ENCODE peak calls at places on chromosomes 5 and 9, in four cellular contexts. R is right cardiac atrium, M is SJSA1, F is heart left ventricle. T is an unnamed sample.

GRCh38 chr5:156913719-156914370 is 49.2 kb downstream of the TIMD4 start:
- DNase-seq in R (no peak), M (no peak), F (no peak), T (no peak)

GRCh38 chr9:89923961-89924504 is 319.2 kb downstream of the GADD45G start:
- DNase-seq in R (no peak), M (no peak), F (no peak), T (no peak)

GRCh38 chr5:127555826-127556225 is 38.4 kb downstream of the PRRC1 start:
- DNase-seq in R (no peak), M (no peak), F (no peak), T (no peak)

GRCh38 chr5:124995451-124995850 is 249.0 kb upstream of the ZNF608 start:
- DNase-seq in R (no peak), M (no peak), F (no peak), T (no peak)

GRCh38 chr5:33309076-33309475 is 131.7 kb upstream of the TARS1 start:
- DNase-seq in R (no peak), M (no peak), F (no peak), T (no peak)

GRCh38 chr9:114430443-114430842 is 42.7 kb upstream of the AKNA start:
- DNase-seq in R (no peak), M (no peak), F (no peak), T (no peak)

GRCh38 chr9:124453586-124454191 is 3.4 kb downstream of the ADGRD2 start:
- DNase-seq in R (no peak), M (no peak), F (no peak), T (peak; percentile 42)

GRCh38 chr9:134265078-134265477 is 61.2 kb upstream of the RXRA start:
- DNase-seq in R (no peak), M (no peak), F (peak; percentile 3), T (no peak)

GRCh38 chr9:83623634-83623991 is 670 bp downstream of the IDNK start:
- DNase-seq in R (no peak), M (no peak), F (no peak), T (no peak)

GRCh38 chr9:71223953-71224538 is 102.6 kb upstream of the TRPM3 start:
- DNase-seq in R (no peak), M (no peak), F (no peak), T (no peak)

GRCh38 chr9:91208837-91209236 is 152.9 kb downstream of the AUH start:
- DNase-seq in R (no peak), M (no peak), F (no peak), T (no peak)

GRCh38 chr9:34190996-34191892 is 12.4 kb downstream of the UBAP1 start:
- DNase-seq in R (no peak), M (no peak), F (no peak), T (no peak)

GRCh38 chr5:175520321-175520720 is 42.0 kb downstream of the SFXN1 start:
- DNase-seq in R (no peak), M (peak; percentile 41), F (no peak), T (no peak)

GRCh38 chr9:758147-758546 is 83.3 kb upstream of the DMRT1 start:
- DNase-seq in R (no peak), M (no peak), F (no peak), T (no peak)

GRCh38 chr5:71899865-71900342 is 180.8 kb downstream of the CARTPT start:
- DNase-seq in R (peak; percentile 28), M (no peak), F (peak; percentile 73), T (no peak)

GRCh38 chr5:3333105-3333504 is 262.5 kb upstream of the IRX1 start:
- DNase-seq in R (no peak), M (no peak), F (no peak), T (no peak)

GRCh38 chr5:91219803-91220371 is 163.2 kb downstream of the ARRDC3 start:
- DNase-seq in R (no peak), M (no peak), F (no peak), T (no peak)

GRCh38 chr9:135928074-135928730 is 20.9 kb upstream of the CAMSAP1 start:
- DNase-seq in R (no peak), M (no peak), F (no peak), T (no peak)

GRCh38 chr5:77518304-77518703 is 26.2 kb upstream of the WDR41 start:
- DNase-seq in R (no peak), M (no peak), F (no peak), T (no peak)

GRCh38 chr9:127905788-127906191 is 6.4 kb upstream of the ST6GALNAC6 start:
- DNase-seq in R (no peak), M (no peak), F (peak; percentile 26), T (peak; percentile 55)

GRCh38 chr5:150075806-150076205 is 10.5 kb downstream of the CSF1R start:
- DNase-seq in R (no peak), M (peak; percentile 40), F (no peak), T (no peak)

GRCh38 chr5:1767524-1768282 is 31.9 kb downstream of the MRPL36 start:
- DNase-seq in R (no peak), M (no peak), F (no peak), T (peak; percentile 71)

GRCh38 chr9:88400021-88400420 is 11.8 kb downstream of the SPIN1 start:
- DNase-seq in R (no peak), M (peak; percentile 51), F (no peak), T (no peak)

GRCh38 chr9:91310037-91310436 is 51.7 kb downstream of the AUH start:
- DNase-seq in R (no peak), M (no peak), F (no peak), T (no peak)

GRCh38 chr9:250039-250438 is 35.4 kb downstream of the DOCK8 start:
- DNase-seq in R (no peak), M (no peak), F (no peak), T (no peak)

GRCh38 chr5:180338001-180338707 is 15.0 kb downstream of the GFPT2 start:
- DNase-seq in R (no peak), M (no peak), F (peak; percentile 18), T (peak; percentile 49)

GRCh38 chr9:123338710-123339665 is 17.0 kb upstream of the CRB2 start:
- DNase-seq in R (no peak), M (no peak), F (peak; percentile 55), T (no peak)

GRCh38 chr9:69130456-69131441 is 43.3 kb upstream of the TJP2 start:
- DNase-seq in R (no peak), M (no peak), F (no peak), T (peak; percentile 63)

GRCh38 chr5:177576169-177576568 is 15.8 kb upstream of the TMED9 start:
- DNase-seq in R (no peak), M (no peak), F (no peak), T (peak; percentile 15)

GRCh38 chr5:134642931-134643530 is 5.6 kb upstream of the SEC24A start:
- DNase-seq in R (no peak), M (no peak), F (no peak), T (peak; percentile 2)

GRCh38 chr5:176614805-176615478 is 5.0 kb upstream of the GPRIN1 start:
- DNase-seq in R (no peak), M (peak; percentile 85), F (no peak), T (no peak)

GRCh38 chr5:9851458-9851857 is 221.3 kb upstream of the TAS2R1 start:
- DNase-seq in R (no peak), M (no peak), F (no peak), T (no peak)

GRCh38 chr9:122846371-122847060 is 18.1 kb upstream of the PDCL start:
- DNase-seq in R (no peak), M (no peak), F (no peak), T (no peak)

GRCh38 chr5:159106193-159106568 is 6.5 kb upstream of the EBF1 start:
- DNase-seq in R (no peak), M (no peak), F (peak; percentile 22), T (no peak)

GRCh38 chr9:106976772-106977171 is 113.8 kb downstream of the ZNF462 start:
- DNase-seq in R (no peak), M (no peak), F (no peak), T (peak; percentile 31)

GRCh38 chr9:17782750-17783149 is 203.9 kb downstream of the SH3GL2 start:
- DNase-seq in R (no peak), M (no peak), F (no peak), T (no peak)
- H3K4me3 ChIP-seq in R (no peak overlapping the region), M (no peak overlapping the region), F (no peak overlapping the region), T (no peak overlapping the region)

GRCh38 chr9:20225841-20226240 is 396.5 kb downstream of the MLLT3 start:
- DNase-seq in R (no peak), M (no peak), F (no peak), T (no peak)
- H3K27me3 ChIP-seq in R (no peaks in the 10 kb centered on the region), M (no peaks in the 10 kb centered on the region), F (no peaks in the 10 kb centered on the region), T (no peaks in the 10 kb centered on the region)

DNA sequence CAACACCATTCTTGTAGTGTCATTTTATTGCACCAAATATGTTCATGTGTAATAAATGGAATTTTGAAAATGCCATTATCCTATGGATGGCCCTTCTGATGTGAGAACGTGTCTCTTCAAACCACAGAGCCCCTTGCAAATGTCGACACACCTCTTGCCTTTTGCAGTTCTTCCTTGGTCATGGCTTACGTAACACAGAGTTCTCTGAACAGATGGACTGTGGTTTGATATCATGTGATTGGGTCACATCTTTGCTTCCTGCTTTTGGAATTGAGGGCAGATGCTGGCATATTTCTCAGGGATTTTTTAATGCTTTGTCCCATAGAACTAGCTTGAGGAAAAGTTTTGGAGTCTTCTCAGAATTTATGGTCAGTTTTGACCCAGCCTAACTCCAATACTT is 4.6 kb downstream of the TGFBR1 start:
- DNase-seq in R (no peak), M (no peak), F (no peak), T (no peak)
- H3K27ac ChIP-seq in R (no peak overlapping the region), M (no peak overlapping the region), F (peak overlapping the region; percentile 61), T (no peak overlapping the region)

DNA sequence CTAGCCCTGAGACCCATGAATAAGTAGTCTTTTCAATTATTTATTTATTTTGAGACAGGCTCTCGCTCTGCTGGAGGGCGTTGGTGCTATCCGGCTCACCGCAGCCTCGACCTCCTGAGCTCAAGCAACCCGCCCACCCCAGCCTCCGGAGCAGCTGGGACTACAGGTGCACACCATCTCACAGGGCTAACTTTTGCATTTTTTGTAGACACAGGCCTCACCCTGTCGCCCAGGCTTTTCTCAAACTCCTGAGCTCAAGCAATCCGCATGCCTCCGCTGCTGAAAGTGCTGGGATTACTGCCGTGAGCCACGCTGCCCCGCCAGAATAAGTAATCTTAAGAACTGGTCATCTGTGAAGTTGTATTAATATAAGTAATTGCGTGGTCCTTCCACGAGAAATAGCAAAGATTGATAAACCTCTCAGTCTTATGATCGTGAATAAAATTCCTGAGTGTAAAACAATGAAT is 1.6 kb downstream of the ANXA2R start:
- DNase-seq in R (no peak), M (no peak), F (peak; percentile 36), T (no peak)
- H3K4me3 ChIP-seq in R (peak overlapping the region; percentile 59), M (no peak overlapping the region), F (peak overlapping the region; percentile 62), T (no peak overlapping the region)

GRCh38 chr9:137170486-137171148 is 766 bp upstream of the LRRC26 start:
- DNase-seq in R (no peak), M (no peak), F (no peak), T (no peak)
- H3K27me3 ChIP-seq in R (no peaks in the 10 kb centered on the region), M (peaks cover 60% of the 10 kb centered on the region), F (peaks cover 45% of the 10 kb centered on the region), T (no peaks in the 10 kb centered on the region)

GRCh38 chr9:92600075-92600741 is 64.4 kb upstream of the ECM2 start:
- DNase-seq in R (no peak), M (peak; percentile 65), F (peak; percentile 51), T (no peak)

GRCh38 chr9:92603100-92603499 is 66.8 kb downstream of the IPPK start:
- DNase-seq in R (no peak), M (no peak), F (no peak), T (no peak)

GRCh38 chr9:92600742-92601261 is 65.0 kb upstream of the ECM2 start:
- DNase-seq in R (no peak), M (peak; percentile 66), F (peak; percentile 54), T (no peak)

GRCh38 chr9:92592946-92593860 is 57.4 kb upstream of the ECM2 start:
- DNase-seq in R (no peak), M (no peak), F (no peak), T (no peak)

GRCh38 chr9:92598382-92598781 is 62.6 kb upstream of the ECM2 start:
- DNase-seq in R (no peak), M (no peak), F (no peak), T (no peak)
- H3K27ac ChIP-seq in R (peak overlapping the region; percentile 20), M (no peak overlapping the region), F (peak overlapping the region; percentile 61), T (peak overlapping the region; percentile 83)

GRCh38 chr5:151285683-151286082 is 17.9 kb downstream of the SLC36A3 start:
- DNase-seq in R (no peak), M (no peak), F (no peak), T (no peak)
- H3K4me3 ChIP-seq in R (no peak overlapping the region), M (no peak overlapping the region), F (no peak overlapping the region), T (no peak overlapping the region)

T was measured in aorta.